ENCODE peak calls at places on chromosome 11, in seven cellular contexts. One of them, this sample, is unnamed.
A peak's percentile ranks its signal among the peaks of the same experiment; 100 is the strongest.

GRCh38 chr11:92489831-92490399 is 265.3 kb downstream of the FAT3 start:
- DNase-seq in mammary epithelial cell: no peak
- DNase-seq in bronchial epithelial cell: no peak
- DNase-seq in epithelial cell of esophagus: no peak
- DNase-seq in cardiac muscle cell: no peak
- DNase-seq in IMR-90: no peak
- DNase-seq in right lobe of liver: no peak
- DNase-seq in this sample: no peak

GRCh38 chr11:3954448-3955298 is 99.2 kb downstream of the STIM1 start:
- DNase-seq in mammary epithelial cell: peak; percentile 83
- DNase-seq in IMR-90: peak; percentile 58
- DNase-seq in epithelial cell of esophagus: peak; percentile 92
- DNase-seq in right lobe of liver: no peak
- DNase-seq in bronchial epithelial cell: peak; percentile 93
- DNase-seq in cardiac muscle cell: no peak
- DNase-seq in this sample: no peak

GRCh38 chr11:68470304-68470811 is 9.8 kb downstream of the PPP6R3 start:
- DNase-seq in right lobe of liver: no peak
- DNase-seq in bronchial epithelial cell: no peak
- DNase-seq in IMR-90: no peak
- DNase-seq in cardiac muscle cell: no peak
- DNase-seq in epithelial cell of esophagus: no peak
- DNase-seq in mammary epithelial cell: no peak
- DNase-seq in this sample: no peak

GRCh38 chr11:2709429-2709828 is 9.6 kb upstream of the KCNQ1OT1 start:
- DNase-seq in cardiac muscle cell: no peak
- DNase-seq in epithelial cell of esophagus: no peak
- DNase-seq in right lobe of liver: no peak
- DNase-seq in bronchial epithelial cell: no peak
- DNase-seq in mammary epithelial cell: no peak
- DNase-seq in IMR-90: peak; percentile 34
- DNase-seq in this sample: no peak

GRCh38 chr11:104541706-104542105 is 356.6 kb downstream of the CASP12 start:
- DNase-seq in bronchial epithelial cell: no peak
- DNase-seq in IMR-90: no peak
- DNase-seq in right lobe of liver: no peak
- DNase-seq in epithelial cell of esophagus: no peak
- DNase-seq in cardiac muscle cell: no peak
- DNase-seq in mammary epithelial cell: no peak
- DNase-seq in this sample: no peak

GRCh38 chr11:72816404-72816990 is 2.3 kb downstream of the ATG16L2 start:
- DNase-seq in cardiac muscle cell: no peak
- DNase-seq in IMR-90: peak; percentile 18
- DNase-seq in right lobe of liver: no peak
- DNase-seq in mammary epithelial cell: no peak
- DNase-seq in epithelial cell of esophagus: no peak
- DNase-seq in bronchial epithelial cell: no peak
- DNase-seq in this sample: no peak

GRCh38 chr11:69513196-69513595 is 31.7 kb downstream of the LINC01488 start:
- DNase-seq in cardiac muscle cell: no peak
- DNase-seq in mammary epithelial cell: no peak
- DNase-seq in epithelial cell of esophagus: no peak
- DNase-seq in bronchial epithelial cell: no peak
- DNase-seq in IMR-90: no peak
- DNase-seq in right lobe of liver: no peak
- DNase-seq in this sample: no peak

GRCh38 chr11:45472713-45473317 is 186.7 kb upstream of the SYT13 start:
- DNase-seq in cardiac muscle cell: no peak
- DNase-seq in epithelial cell of esophagus: no peak
- DNase-seq in bronchial epithelial cell: no peak
- DNase-seq in right lobe of liver: no peak
- DNase-seq in IMR-90: no peak
- DNase-seq in mammary epithelial cell: no peak
- DNase-seq in this sample: no peak

GRCh38 chr11:105000797-105001196 is 22.2 kb downstream of the CASP5 start:
- DNase-seq in bronchial epithelial cell: no peak
- DNase-seq in IMR-90: no peak
- DNase-seq in epithelial cell of esophagus: peak; percentile 2
- DNase-seq in cardiac muscle cell: no peak
- DNase-seq in mammary epithelial cell: no peak
- DNase-seq in right lobe of liver: no peak
- DNase-seq in this sample: peak; percentile 57

GRCh38 chr11:120610101-120610500 is 98.6 kb downstream of the GRIK4 start:
- DNase-seq in epithelial cell of esophagus: no peak
- DNase-seq in cardiac muscle cell: no peak
- DNase-seq in IMR-90: no peak
- DNase-seq in mammary epithelial cell: no peak
- DNase-seq in right lobe of liver: no peak
- DNase-seq in bronchial epithelial cell: no peak
- DNase-seq in this sample: no peak

GRCh38 chr11:32310218-32310601 is 125.1 kb downstream of the WT1 start:
- DNase-seq in IMR-90: no peak
- DNase-seq in epithelial cell of esophagus: no peak
- DNase-seq in bronchial epithelial cell: no peak
- DNase-seq in mammary epithelial cell: no peak
- DNase-seq in cardiac muscle cell: no peak
- DNase-seq in right lobe of liver: no peak
- DNase-seq in this sample: no peak

GRCh38 chr11:126229782-126230540 is 18.4 kb downstream of the FAM118B start:
- DNase-seq in epithelial cell of esophagus: no peak
- DNase-seq in bronchial epithelial cell: no peak
- DNase-seq in mammary epithelial cell: no peak
- DNase-seq in cardiac muscle cell: no peak
- DNase-seq in IMR-90: peak; percentile 65
- DNase-seq in right lobe of liver: no peak
- DNase-seq in this sample: no peak

GRCh38 chr11:117195208-117195607 is 4.0 kb upstream of the TAGLN start:
- DNase-seq in epithelial cell of esophagus: no peak
- DNase-seq in right lobe of liver: no peak
- DNase-seq in mammary epithelial cell: no peak
- DNase-seq in bronchial epithelial cell: no peak
- DNase-seq in cardiac muscle cell: no peak
- DNase-seq in IMR-90: no peak
- DNase-seq in this sample: no peak

GRCh38 chr11:65574963-65575567 is 788 bp upstream of the EHBP1L1 start:
- DNase-seq in right lobe of liver: peak; percentile 58
- DNase-seq in epithelial cell of esophagus: peak; percentile 43
- DNase-seq in cardiac muscle cell: no peak
- DNase-seq in mammary epithelial cell: no peak
- DNase-seq in bronchial epithelial cell: no peak
- DNase-seq in IMR-90: no peak
- DNase-seq in this sample: no peak

GRCh38 chr11:128936546-128937275 is 6.0 kb downstream of the TP53AIP1 start:
- DNase-seq in cardiac muscle cell: peak; percentile 74
- DNase-seq in epithelial cell of esophagus: no peak
- DNase-seq in right lobe of liver: no peak
- DNase-seq in mammary epithelial cell: no peak
- DNase-seq in bronchial epithelial cell: no peak
- DNase-seq in IMR-90: no peak
- DNase-seq in this sample: no peak

GRCh38 chr11:95495722-95496121 is 264.7 kb upstream of the SESN3 start:
- DNase-seq in IMR-90: no peak
- DNase-seq in right lobe of liver: no peak
- DNase-seq in cardiac muscle cell: no peak
- DNase-seq in bronchial epithelial cell: no peak
- DNase-seq in epithelial cell of esophagus: no peak
- DNase-seq in mammary epithelial cell: no peak
- DNase-seq in this sample: no peak
- H3K4me3 ChIP-seq in IMR-90: no peak overlapping the region
- H3K4me3 ChIP-seq in right lobe of liver: no peak overlapping the region
- H3K4me3 ChIP-seq in cardiac muscle cell: no peak overlapping the region
- H3K4me3 ChIP-seq in bronchial epithelial cell: no peak overlapping the region
- H3K4me3 ChIP-seq in epithelial cell of esophagus: no peak overlapping the region
- H3K4me3 ChIP-seq in mammary epithelial cell: no peak overlapping the region
- H3K4me3 ChIP-seq in this sample: no peak overlapping the region

GRCh38 chr11:36540998-36541397 is 26.8 kb upstream of the RAG1 start:
- DNase-seq in cardiac muscle cell: peak; percentile 9
- DNase-seq in mammary epithelial cell: peak; percentile 53
- DNase-seq in right lobe of liver: peak; percentile 30
- DNase-seq in IMR-90: peak; percentile 45
- DNase-seq in epithelial cell of esophagus: peak; percentile 75
- DNase-seq in bronchial epithelial cell: peak; percentile 66
- DNase-seq in this sample: peak; percentile 77
- TF ChIP-seq CTCF in cardiac muscle cell: peak; percentile 30
- TF ChIP-seq CTCF in mammary epithelial cell: peak; percentile 27
- TF ChIP-seq CTCF in right lobe of liver: peak; percentile 47
- TF ChIP-seq CTCF in IMR-90: peak; percentile 28
- TF ChIP-seq CTCF in epithelial cell of esophagus: peak; percentile 52
- TF ChIP-seq CTCF in bronchial epithelial cell: peak; percentile 46
- TF ChIP-seq CTCF in this sample: peak; percentile 49

GRCh38 chr11:18721576-18722292 is 4.3 kb downstream of the IGSF22 start:
- DNase-seq in epithelial cell of esophagus: peak; percentile 56
- DNase-seq in IMR-90: peak; percentile 34
- DNase-seq in mammary epithelial cell: peak; percentile 14
- DNase-seq in right lobe of liver: no peak
- DNase-seq in cardiac muscle cell: peak; percentile 62
- DNase-seq in bronchial epithelial cell: peak; percentile 57
- DNase-seq in this sample: peak; percentile 58
- H3K4me3 ChIP-seq in epithelial cell of esophagus: peak overlapping the region; percentile 30
- H3K4me3 ChIP-seq in IMR-90: peak overlapping the region; percentile 47
- H3K4me3 ChIP-seq in mammary epithelial cell: peak overlapping the region; percentile 33
- H3K4me3 ChIP-seq in right lobe of liver: peak overlapping the region; percentile 41
- H3K4me3 ChIP-seq in cardiac muscle cell: peak overlapping the region; percentile 37
- H3K4me3 ChIP-seq in bronchial epithelial cell: peak overlapping the region; percentile 35
- H3K4me3 ChIP-seq in this sample: peak overlapping the region; percentile 37

GRCh38 chr11:133157180-133157579 is 375.1 kb downstream of the OPCML start:
- DNase-seq in right lobe of liver: no peak
- DNase-seq in bronchial epithelial cell: no peak
- DNase-seq in cardiac muscle cell: peak; percentile 56
- DNase-seq in IMR-90: no peak
- DNase-seq in mammary epithelial cell: no peak
- DNase-seq in epithelial cell of esophagus: no peak
- DNase-seq in this sample: no peak
- TF ChIP-seq CTCF in right lobe of liver: no peak
- TF ChIP-seq CTCF in bronchial epithelial cell: no peak
- TF ChIP-seq CTCF in cardiac muscle cell: no peak
- TF ChIP-seq CTCF in IMR-90: no peak
- TF ChIP-seq CTCF in mammary epithelial cell: no peak
- TF ChIP-seq CTCF in epithelial cell of esophagus: no peak
- TF ChIP-seq CTCF in this sample: no peak

GRCh38 chr11:86592047-86592564 is 80.3 kb downstream of the ME3 start:
- DNase-seq in cardiac muscle cell: no peak
- DNase-seq in right lobe of liver: no peak
- DNase-seq in IMR-90: peak; percentile 68
- DNase-seq in bronchial epithelial cell: peak; percentile 67
- DNase-seq in mammary epithelial cell: no peak
- DNase-seq in epithelial cell of esophagus: peak; percentile 42
- DNase-seq in this sample: no peak
- H3K4me3 ChIP-seq in cardiac muscle cell: no peak overlapping the region
- H3K4me3 ChIP-seq in right lobe of liver: no peak overlapping the region
- H3K4me3 ChIP-seq in IMR-90: no peak overlapping the region
- H3K4me3 ChIP-seq in bronchial epithelial cell: no peak overlapping the region
- H3K4me3 ChIP-seq in mammary epithelial cell: no peak overlapping the region
- H3K4me3 ChIP-seq in epithelial cell of esophagus: no peak overlapping the region
- H3K4me3 ChIP-seq in this sample: no peak overlapping the region

DNA sequence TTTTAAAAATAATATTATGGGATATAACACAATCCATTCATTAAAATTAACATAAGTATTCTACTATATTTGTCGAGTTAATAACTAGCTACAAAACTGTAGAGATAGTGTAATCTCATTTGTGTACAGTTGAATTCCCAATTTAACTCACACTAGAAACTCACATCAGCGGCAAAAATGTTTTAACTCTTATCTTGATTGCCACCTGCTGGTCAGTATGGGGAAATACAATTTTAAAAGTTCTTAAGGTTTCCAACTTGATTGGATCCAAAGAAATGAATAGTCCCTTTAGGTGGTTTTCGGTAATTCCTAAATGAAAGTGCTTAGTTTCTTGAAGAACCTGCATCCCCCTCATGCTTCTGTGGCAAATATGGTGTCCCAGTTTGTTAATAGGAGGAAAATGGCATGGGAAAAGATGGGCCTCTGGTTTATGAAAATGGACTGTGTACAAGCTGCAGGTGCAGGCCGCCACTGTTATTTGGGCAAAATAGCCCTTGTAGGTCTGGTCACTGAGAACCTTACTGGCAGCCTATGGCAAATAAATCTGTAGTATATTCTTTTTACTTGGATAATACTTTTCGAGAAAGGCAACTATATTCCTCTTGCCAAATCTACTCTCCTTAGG is 33.7 kb upstream of the SLC17A6 start:
- DNase-seq in epithelial cell of esophagus: peak; percentile 49
- DNase-seq in right lobe of liver: no peak
- DNase-seq in IMR-90: peak; percentile 23
- DNase-seq in bronchial epithelial cell: peak; percentile 39
- DNase-seq in cardiac muscle cell: peak; percentile 62
- DNase-seq in mammary epithelial cell: peak; percentile 12
- DNase-seq in this sample: peak; percentile 26
- TF ChIP-seq CTCF in epithelial cell of esophagus: peak; percentile 51
- TF ChIP-seq CTCF in right lobe of liver: peak; percentile 74
- TF ChIP-seq CTCF in IMR-90: peak; percentile 59
- TF ChIP-seq CTCF in bronchial epithelial cell: peak; percentile 48
- TF ChIP-seq CTCF in cardiac muscle cell: peak; percentile 56
- TF ChIP-seq CTCF in mammary epithelial cell: peak; percentile 55
- TF ChIP-seq CTCF in this sample: peak; percentile 43

GRCh38 chr11:61815790-61816735 is 740 bp downstream of the FADS1 start:
- DNase-seq in bronchial epithelial cell: peak; percentile 84
- DNase-seq in right lobe of liver: peak; percentile 79
- DNase-seq in IMR-90: peak; percentile 60
- DNase-seq in epithelial cell of esophagus: peak; percentile 80
- DNase-seq in cardiac muscle cell: peak; percentile 67
- DNase-seq in mammary epithelial cell: peak; percentile 83
- DNase-seq in this sample: peak; percentile 75

GRCh38 chr11:61820174-61820573 is 3.4 kb upstream of the FADS1 start:
- DNase-seq in cardiac muscle cell: no peak
- DNase-seq in IMR-90: peak; percentile 65
- DNase-seq in right lobe of liver: no peak
- DNase-seq in bronchial epithelial cell: peak; percentile 94
- DNase-seq in mammary epithelial cell: peak; percentile 88
- DNase-seq in epithelial cell of esophagus: peak; percentile 88
- DNase-seq in this sample: no peak

GRCh38 chr11:61816736-61817455 is at the start of gene FADS1:
- DNase-seq in epithelial cell of esophagus: peak; percentile 84
- DNase-seq in right lobe of liver: peak; percentile 92
- DNase-seq in cardiac muscle cell: peak; percentile 99
- DNase-seq in mammary epithelial cell: peak; percentile 73
- DNase-seq in IMR-90: peak; percentile 92
- DNase-seq in bronchial epithelial cell: peak; percentile 75
- DNase-seq in this sample: peak; percentile 95

GRCh38 chr11:61814958-61815789 is 1.6 kb downstream of the FADS1 start:
- DNase-seq in epithelial cell of esophagus: peak; percentile 68
- DNase-seq in cardiac muscle cell: peak; percentile 99
- DNase-seq in IMR-90: peak; percentile 95
- DNase-seq in bronchial epithelial cell: peak; percentile 75
- DNase-seq in mammary epithelial cell: peak; percentile 62
- DNase-seq in right lobe of liver: peak; percentile 98
- DNase-seq in this sample: peak; percentile 95

DNA sequence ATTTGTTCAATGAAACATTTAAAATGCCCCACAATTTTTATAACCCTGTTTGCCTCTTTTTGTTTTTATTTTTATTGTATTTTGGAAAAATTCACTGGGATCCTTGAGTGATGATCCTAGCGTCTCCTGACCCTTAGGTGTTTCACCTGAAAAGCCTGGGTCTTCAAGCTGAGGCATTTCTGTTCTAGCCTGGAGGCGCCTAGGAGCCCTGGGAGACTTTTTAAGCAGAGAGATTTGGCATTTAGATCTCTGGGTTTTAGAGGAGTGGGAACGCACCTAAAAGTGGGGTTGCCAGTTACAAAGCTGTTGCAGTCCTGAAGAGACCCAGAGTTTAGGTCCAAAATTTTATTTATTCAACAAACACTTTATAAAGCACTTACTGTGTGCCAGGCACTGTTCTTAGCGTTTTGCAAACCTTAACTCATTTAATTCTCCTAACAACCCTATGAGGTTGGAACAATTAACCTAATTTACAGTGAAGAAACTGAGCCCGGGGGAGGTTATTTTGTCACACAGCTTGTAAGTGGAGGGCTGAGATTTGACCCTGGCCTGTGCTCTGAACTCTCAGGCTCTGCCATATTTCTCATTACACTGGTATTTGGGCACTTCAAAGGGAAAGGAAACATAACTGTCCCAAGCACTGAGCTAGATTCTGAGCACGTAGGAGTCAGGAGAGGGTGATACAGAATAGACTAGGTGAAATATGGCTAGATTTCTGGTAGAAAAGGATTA is 834 bp upstream of the FADS1 start:
- DNase-seq in bronchial epithelial cell: no peak
- DNase-seq in epithelial cell of esophagus: no peak
- DNase-seq in right lobe of liver: no peak
- DNase-seq in mammary epithelial cell: no peak
- DNase-seq in cardiac muscle cell: no peak
- DNase-seq in IMR-90: no peak
- DNase-seq in this sample: no peak
- H3K4me3 ChIP-seq in bronchial epithelial cell: no peak overlapping the region
- H3K4me3 ChIP-seq in epithelial cell of esophagus: no peak overlapping the region
- H3K4me3 ChIP-seq in right lobe of liver: peak overlapping the region; percentile 64
- H3K4me3 ChIP-seq in mammary epithelial cell: peak overlapping the region; percentile 52
- H3K4me3 ChIP-seq in cardiac muscle cell: peak overlapping the region; percentile 59
- H3K4me3 ChIP-seq in IMR-90: peak overlapping the region; percentile 86
- H3K4me3 ChIP-seq in this sample: peak overlapping the region; percentile 64